ENCODE peak calls at places on chromosome 5, in ten cellular contexts. One of them, this sample, is unnamed.

GRCh38 chr5:179304466-179304865 is 40.8 kb downstream of the ADAMTS2 start:
- DNase-seq in spleen: no peak
- DNase-seq in fibroblast of lung: peak
- DNase-seq in PC-9: no peak
- DNase-seq in heart right ventricle: no peak
- DNase-seq in K562: no peak
- DNase-seq in effector memory CD4-positive, alpha-beta T cell: no peak
- DNase-seq in neural progenitor cell: no peak
- DNase-seq in CD4-positive, alpha-beta T cell: no peak
- DNase-seq in mesendoderm: no peak
- DNase-seq in this sample: no peak

GRCh38 chr5:151002250-151002649 is 18.1 kb upstream of the GPX3 start:
- DNase-seq in spleen: no peak
- DNase-seq in K562: peak
- DNase-seq in neural progenitor cell: peak
- DNase-seq in PC-9: no peak
- DNase-seq in mesendoderm: peak
- DNase-seq in CD4-positive, alpha-beta T cell: no peak
- DNase-seq in effector memory CD4-positive, alpha-beta T cell: no peak
- DNase-seq in heart right ventricle: no peak
- DNase-seq in fibroblast of lung: peak
- DNase-seq in this sample: no peak

GRCh38 chr5:14983666-14984441 is 112.3 kb upstream of the ANKH start:
- DNase-seq in K562: no peak
- DNase-seq in neural progenitor cell: no peak
- DNase-seq in fibroblast of lung: no peak
- DNase-seq in PC-9: no peak
- DNase-seq in mesendoderm: no peak
- DNase-seq in effector memory CD4-positive, alpha-beta T cell: no peak
- DNase-seq in heart right ventricle: no peak
- DNase-seq in CD4-positive, alpha-beta T cell: peak
- DNase-seq in spleen: no peak
- DNase-seq in this sample: no peak

GRCh38 chr5:53334431-53334941 is 145.9 kb upstream of the FST start:
- DNase-seq in effector memory CD4-positive, alpha-beta T cell: no peak
- DNase-seq in heart right ventricle: no peak
- DNase-seq in spleen: no peak
- DNase-seq in CD4-positive, alpha-beta T cell: no peak
- DNase-seq in fibroblast of lung: peak
- DNase-seq in K562: no peak
- DNase-seq in PC-9: no peak
- DNase-seq in neural progenitor cell: no peak
- DNase-seq in mesendoderm: no peak
- DNase-seq in this sample: no peak

GRCh38 chr5:136032564-136032963 is 3.8 kb downstream of the TGFBI start:
- DNase-seq in PC-9: peak
- DNase-seq in fibroblast of lung: peak
- DNase-seq in K562: no peak
- DNase-seq in spleen: peak
- DNase-seq in mesendoderm: no peak
- DNase-seq in CD4-positive, alpha-beta T cell: no peak
- DNase-seq in neural progenitor cell: no peak
- DNase-seq in heart right ventricle: no peak
- DNase-seq in effector memory CD4-positive, alpha-beta T cell: no peak
- DNase-seq in this sample: no peak

GRCh38 chr5:171207256-171207866 is 101.7 kb upstream of the TLX3 start:
- DNase-seq in PC-9: no peak
- DNase-seq in K562: peak
- DNase-seq in heart right ventricle: no peak
- DNase-seq in CD4-positive, alpha-beta T cell: no peak
- DNase-seq in effector memory CD4-positive, alpha-beta T cell: no peak
- DNase-seq in mesendoderm: peak
- DNase-seq in fibroblast of lung: peak
- DNase-seq in neural progenitor cell: peak
- DNase-seq in spleen: no peak
- DNase-seq in this sample: no peak

GRCh38 chr5:158451983-158452710 is 593.2 kb upstream of the CLINT1 start:
- DNase-seq in effector memory CD4-positive, alpha-beta T cell: no peak
- DNase-seq in heart right ventricle: peak
- DNase-seq in fibroblast of lung: no peak
- DNase-seq in mesendoderm: no peak
- DNase-seq in spleen: no peak
- DNase-seq in K562: no peak
- DNase-seq in CD4-positive, alpha-beta T cell: no peak
- DNase-seq in neural progenitor cell: no peak
- DNase-seq in PC-9: no peak
- DNase-seq in this sample: no peak

GRCh38 chr5:56829137-56829536 is 13.8 kb downstream of the MAP3K1 start:
- DNase-seq in effector memory CD4-positive, alpha-beta T cell: peak
- DNase-seq in K562: peak
- DNase-seq in mesendoderm: no peak
- DNase-seq in spleen: peak
- DNase-seq in fibroblast of lung: no peak
- DNase-seq in heart right ventricle: no peak
- DNase-seq in CD4-positive, alpha-beta T cell: peak
- DNase-seq in neural progenitor cell: no peak
- DNase-seq in PC-9: peak
- DNase-seq in this sample: no peak

GRCh38 chr5:179275941-179276837 is 69.1 kb downstream of the ADAMTS2 start:
- DNase-seq in heart right ventricle: peak
- DNase-seq in CD4-positive, alpha-beta T cell: no peak
- DNase-seq in effector memory CD4-positive, alpha-beta T cell: no peak
- DNase-seq in neural progenitor cell: no peak
- DNase-seq in spleen: no peak
- DNase-seq in mesendoderm: peak
- DNase-seq in fibroblast of lung: peak
- DNase-seq in K562: peak
- DNase-seq in PC-9: no peak
- DNase-seq in this sample: no peak

GRCh38 chr5:133523013-133523658 is 89.2 kb downstream of the FSTL4 start:
- DNase-seq in mesendoderm: peak
- DNase-seq in PC-9: no peak
- DNase-seq in effector memory CD4-positive, alpha-beta T cell: no peak
- DNase-seq in CD4-positive, alpha-beta T cell: no peak
- DNase-seq in neural progenitor cell: no peak
- DNase-seq in heart right ventricle: no peak
- DNase-seq in K562: no peak
- DNase-seq in fibroblast of lung: no peak
- DNase-seq in spleen: no peak
- DNase-seq in this sample: no peak

GRCh38 chr5:133526368-133526767 is 86.0 kb downstream of the FSTL4 start:
- DNase-seq in CD4-positive, alpha-beta T cell: no peak
- DNase-seq in heart right ventricle: no peak
- DNase-seq in K562: peak
- DNase-seq in effector memory CD4-positive, alpha-beta T cell: no peak
- DNase-seq in neural progenitor cell: no peak
- DNase-seq in fibroblast of lung: no peak
- DNase-seq in spleen: no peak
- DNase-seq in PC-9: no peak
- DNase-seq in mesendoderm: peak
- DNase-seq in this sample: no peak

GRCh38 chr5:133524597-133524996 is 87.7 kb downstream of the FSTL4 start:
- DNase-seq in heart right ventricle: no peak
- DNase-seq in spleen: no peak
- DNase-seq in K562: no peak
- DNase-seq in neural progenitor cell: peak
- DNase-seq in PC-9: no peak
- DNase-seq in mesendoderm: no peak
- DNase-seq in fibroblast of lung: no peak
- DNase-seq in CD4-positive, alpha-beta T cell: no peak
- DNase-seq in effector memory CD4-positive, alpha-beta T cell: no peak
- DNase-seq in this sample: no peak

GRCh38 chr5:133523921-133524320 is 88.4 kb downstream of the FSTL4 start:
- DNase-seq in heart right ventricle: no peak
- DNase-seq in effector memory CD4-positive, alpha-beta T cell: no peak
- DNase-seq in K562: no peak
- DNase-seq in fibroblast of lung: no peak
- DNase-seq in PC-9: no peak
- DNase-seq in spleen: no peak
- DNase-seq in CD4-positive, alpha-beta T cell: no peak
- DNase-seq in mesendoderm: no peak
- DNase-seq in neural progenitor cell: no peak
- DNase-seq in this sample: no peak

DNA sequence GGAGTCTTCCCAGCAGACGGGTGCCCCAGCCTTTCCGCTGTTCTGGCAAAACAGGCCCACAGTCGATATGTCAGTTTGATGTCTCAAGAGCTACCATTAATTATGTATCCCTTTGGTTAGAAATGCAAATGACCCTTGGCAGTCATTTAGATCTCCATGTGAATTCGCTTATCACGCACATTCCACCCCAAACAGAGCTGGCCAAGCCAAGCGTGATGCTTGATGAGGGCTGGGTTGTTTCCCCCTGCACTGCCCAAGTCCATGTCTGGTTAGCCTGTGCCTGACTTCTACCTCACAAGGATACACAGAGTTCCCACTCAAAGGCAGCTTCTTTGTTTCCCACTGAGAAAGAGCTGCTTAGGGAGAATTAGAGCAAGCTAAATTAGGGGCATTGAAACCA is 87.3 kb downstream of the FSTL4 start:
- DNase-seq in neural progenitor cell: peak
- DNase-seq in heart right ventricle: no peak
- DNase-seq in spleen: no peak
- DNase-seq in K562: no peak
- DNase-seq in CD4-positive, alpha-beta T cell: no peak
- DNase-seq in effector memory CD4-positive, alpha-beta T cell: no peak
- DNase-seq in PC-9: no peak
- DNase-seq in fibroblast of lung: no peak
- DNase-seq in mesendoderm: no peak
- DNase-seq in this sample: no peak
- H3K27ac ChIP-seq in neural progenitor cell: no peak
- H3K27ac ChIP-seq in heart right ventricle: no peak
- H3K27ac ChIP-seq in spleen: no peak
- H3K27ac ChIP-seq in K562: no peak
- H3K27ac ChIP-seq in CD4-positive, alpha-beta T cell: no peak
- H3K27ac ChIP-seq in effector memory CD4-positive, alpha-beta T cell: no peak
- H3K27ac ChIP-seq in PC-9: no peak
- H3K27ac ChIP-seq in fibroblast of lung: no peak
- H3K27ac ChIP-seq in mesendoderm: no peak
- H3K27ac ChIP-seq in this sample: no peak

DNA sequence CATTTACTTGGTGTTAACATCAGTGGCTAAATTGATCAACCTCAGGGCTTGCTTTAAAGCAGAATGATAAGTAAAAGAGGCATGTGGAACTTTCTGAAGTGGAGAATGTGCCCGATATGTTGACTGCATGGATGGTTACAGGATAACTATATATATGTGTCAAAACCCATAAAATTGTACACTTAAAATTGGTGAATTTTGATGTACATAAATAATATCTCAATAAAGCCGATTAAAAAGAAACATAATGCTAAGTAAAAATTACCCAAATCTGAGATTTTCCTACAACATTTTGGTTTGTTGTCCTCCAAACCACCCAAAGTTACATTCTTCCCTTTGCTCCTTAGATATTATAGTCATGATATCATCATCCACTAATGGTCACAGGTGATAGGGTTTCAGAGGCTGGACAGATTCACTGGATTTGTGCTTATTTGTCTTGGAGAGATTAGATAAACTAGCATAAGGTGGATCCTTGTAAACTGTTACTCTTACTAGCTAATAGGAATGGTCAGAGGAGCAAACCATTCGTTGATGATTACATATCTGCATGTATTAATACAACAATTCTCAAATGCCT is 119.7 kb upstream of the RPS23 start:
- DNase-seq in PC-9: no peak
- DNase-seq in K562: no peak
- DNase-seq in CD4-positive, alpha-beta T cell: no peak
- DNase-seq in effector memory CD4-positive, alpha-beta T cell: no peak
- DNase-seq in heart right ventricle: no peak
- DNase-seq in mesendoderm: no peak
- DNase-seq in spleen: no peak
- DNase-seq in neural progenitor cell: no peak
- DNase-seq in fibroblast of lung: no peak
- DNase-seq in this sample: no peak
- H3K27ac ChIP-seq in PC-9: no peak
- H3K27ac ChIP-seq in K562: no peak
- H3K27ac ChIP-seq in CD4-positive, alpha-beta T cell: no peak
- H3K27ac ChIP-seq in effector memory CD4-positive, alpha-beta T cell: no peak
- H3K27ac ChIP-seq in heart right ventricle: no peak
- H3K27ac ChIP-seq in mesendoderm: no peak
- H3K27ac ChIP-seq in spleen: no peak
- H3K27ac ChIP-seq in neural progenitor cell: no peak
- H3K27ac ChIP-seq in fibroblast of lung: no peak
- H3K27ac ChIP-seq in this sample: no peak

GRCh38 chr5:123124495-123125171 is 35.6 kb downstream of the PRDM6 start:
- DNase-seq in fibroblast of lung: peak
- DNase-seq in spleen: no peak
- DNase-seq in effector memory CD4-positive, alpha-beta T cell: no peak
- DNase-seq in PC-9: no peak
- DNase-seq in neural progenitor cell: no peak
- DNase-seq in heart right ventricle: no peak
- DNase-seq in mesendoderm: no peak
- DNase-seq in K562: no peak
- DNase-seq in CD4-positive, alpha-beta T cell: no peak
- DNase-seq in this sample: no peak
- H3K27ac ChIP-seq in fibroblast of lung: no peak
- H3K27ac ChIP-seq in spleen: no peak
- H3K27ac ChIP-seq in effector memory CD4-positive, alpha-beta T cell: no peak
- H3K27ac ChIP-seq in PC-9: no peak
- H3K27ac ChIP-seq in neural progenitor cell: no peak
- H3K27ac ChIP-seq in heart right ventricle: no peak
- H3K27ac ChIP-seq in mesendoderm: no peak
- H3K27ac ChIP-seq in K562: no peak
- H3K27ac ChIP-seq in CD4-positive, alpha-beta T cell: no peak
- H3K27ac ChIP-seq in this sample: no peak

GRCh38 chr5:139105621-139106071 is 92.5 kb downstream of the SIL1 start:
- DNase-seq in K562: no peak
- DNase-seq in mesendoderm: no peak
- DNase-seq in neural progenitor cell: peak
- DNase-seq in CD4-positive, alpha-beta T cell: no peak
- DNase-seq in heart right ventricle: no peak
- DNase-seq in fibroblast of lung: no peak
- DNase-seq in PC-9: no peak
- DNase-seq in spleen: no peak
- DNase-seq in effector memory CD4-positive, alpha-beta T cell: no peak
- DNase-seq in this sample: peak
- H3K27ac ChIP-seq in K562: no peak
- H3K27ac ChIP-seq in mesendoderm: no peak
- H3K27ac ChIP-seq in neural progenitor cell: no peak
- H3K27ac ChIP-seq in CD4-positive, alpha-beta T cell: no peak
- H3K27ac ChIP-seq in heart right ventricle: no peak
- H3K27ac ChIP-seq in fibroblast of lung: no peak
- H3K27ac ChIP-seq in PC-9: no peak
- H3K27ac ChIP-seq in spleen: no peak
- H3K27ac ChIP-seq in effector memory CD4-positive, alpha-beta T cell: no peak
- H3K27ac ChIP-seq in this sample: peak

DNA sequence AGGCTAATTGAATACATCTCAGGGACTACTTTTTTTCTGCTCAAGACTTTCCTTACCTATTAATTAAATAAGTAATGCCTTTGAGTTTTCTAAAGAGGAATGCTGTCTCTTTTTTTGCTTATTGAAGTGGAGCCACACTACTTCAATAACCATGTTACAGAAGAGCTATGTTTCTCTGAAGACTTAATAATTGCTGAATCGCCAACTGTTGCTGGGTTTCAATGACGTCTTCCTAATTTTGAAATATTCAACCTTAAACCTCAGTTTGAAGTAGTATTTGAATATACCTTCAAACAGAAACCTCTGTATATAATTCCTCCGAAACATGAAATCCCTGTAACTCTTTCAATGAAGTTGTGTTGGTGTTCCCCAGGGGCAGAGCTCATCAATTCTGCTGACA is 21.0 kb downstream of the NUDT12 start:
- DNase-seq in mesendoderm: no peak
- DNase-seq in heart right ventricle: no peak
- DNase-seq in K562: no peak
- DNase-seq in neural progenitor cell: no peak
- DNase-seq in CD4-positive, alpha-beta T cell: no peak
- DNase-seq in effector memory CD4-positive, alpha-beta T cell: no peak
- DNase-seq in PC-9: no peak
- DNase-seq in spleen: no peak
- DNase-seq in fibroblast of lung: no peak
- DNase-seq in this sample: no peak
- H3K27ac ChIP-seq in mesendoderm: no peak
- H3K27ac ChIP-seq in heart right ventricle: no peak
- H3K27ac ChIP-seq in K562: no peak
- H3K27ac ChIP-seq in neural progenitor cell: no peak
- H3K27ac ChIP-seq in CD4-positive, alpha-beta T cell: no peak
- H3K27ac ChIP-seq in effector memory CD4-positive, alpha-beta T cell: no peak
- H3K27ac ChIP-seq in PC-9: no peak
- H3K27ac ChIP-seq in spleen: no peak
- H3K27ac ChIP-seq in fibroblast of lung: no peak
- H3K27ac ChIP-seq in this sample: no peak